ENCODE peak calls at places on chromosomes 2 and 18, in nine cellular contexts. S, X, K, C, F, U, R, W and G are unnamed samples.

GRCh38 chr18:73684651-73685050 is 463.0 kb downstream of the FBXO15 start:
- DNase-seq in C (no peak), U (no peak), S (no peak), R (no peak), K (no peak), F (no peak), W (peak), X (no peak), G (no peak)

GRCh38 chr2:239608723-239609122 is 207.9 kb upstream of the HDAC4 start:
- DNase-seq in C (no peak), W (no peak), R (no peak), F (no peak), K (no peak), U (no peak), S (no peak), X (no peak), G (no peak)

GRCh38 chr2:109270758-109271305 is 141.8 kb downstream of the SH3RF3 start:
- DNase-seq in X (no peak), F (peak), U (no peak), K (no peak), W (no peak), S (no peak), R (no peak), C (no peak), G (no peak)

GRCh38 chr2:72828840-72829507 is 3.1 kb upstream of the EXOC6B start:
- DNase-seq in W (no peak), S (no peak), R (no peak), C (no peak), F (no peak), K (no peak), U (no peak), X (no peak), G (no peak)

GRCh38 chr18:404061-404460 is 96.4 kb downstream of the COLEC12 start:
- DNase-seq in W (no peak), X (no peak), S (no peak), R (no peak), U (no peak), C (no peak), F (no peak), K (no peak), G (no peak)

GRCh38 chr2:152558174-152559091 is 158.8 kb downstream of the PRPF40A start:
- DNase-seq in S (no peak), C (no peak), X (no peak), K (peak), R (no peak), U (no peak), W (peak), F (no peak), G (no peak)

GRCh38 chr18:51211552-51211951 is 14.1 kb upstream of the MEX3C start:
- DNase-seq in X (no peak), S (no peak), K (no peak), U (no peak), C (no peak), W (peak), R (no peak), F (no peak), G (no peak)

GRCh38 chr2:186716899-186717811 is 23.3 kb downstream of the FAM171B start:
- DNase-seq in U (no peak), K (no peak), X (no peak), R (no peak), F (no peak), W (no peak), C (no peak), S (no peak), G (no peak)

GRCh38 chr2:120919771-120920437 is 184.2 kb downstream of the GLI2 start:
- DNase-seq in U (no peak), X (no peak), C (no peak), W (peak), F (no peak), S (no peak), K (no peak), R (no peak), G (no peak)

GRCh38 chr2:201872576-201872975 is 66.2 kb downstream of the CDK15 start:
- DNase-seq in S (no peak), R (no peak), W (no peak), U (no peak), K (no peak), F (no peak), X (no peak), C (no peak), G (no peak)